ENCODE peak calls at places on chromosomes 7 and 10, in eight cellular contexts. R is spleen, N is SK-N-SH, W is transverse colon, F is prostate gland, L is esophagus muscularis mucosa, Y is HL-60, Q is HCT116. J is an unnamed sample.

GRCh38 chr10:61961278-61961677 is 59.8 kb downstream of the ARID5B start:
- DNase-seq in R (no peak), N (no peak), W (no peak), F (no peak), L (no peak), Y (no peak), Q (no peak), J (no peak)

GRCh38 chr7:136214356-136214755 is 237.2 kb upstream of the MTPN start:
- DNase-seq in R (no peak), N (peak), W (no peak), F (no peak), L (no peak), Y (no peak), Q (peak), J (no peak)

GRCh38 chr7:112104153-112104552 is 102.0 kb downstream of the DOCK4 start:
- DNase-seq in R (no peak), N (no peak), W (no peak), F (no peak), L (no peak), Y (no peak), Q (no peak), J (no peak)

GRCh38 chr7:32891046-32891799 is at the start of gene KBTBD2:
- DNase-seq in R (peak), N (peak), W (peak), F (peak), L (peak), Y (peak), Q (peak), J (peak)

GRCh38 chr7:140214075-140214684 is 37.4 kb upstream of the KDM7A start:
- DNase-seq in R (no peak), N (peak), W (peak), F (no peak), L (no peak), Y (no peak), Q (no peak), J (no peak)

GRCh38 chr7:65397730-65398142 is 24.1 kb downstream of the ZNF92 start:
- DNase-seq in R (no peak), N (no peak), W (no peak), F (no peak), L (peak), Y (no peak), Q (no peak), J (no peak)

GRCh38 chr7:97973206-97973658 is 16.8 kb downstream of the OCM2 start:
- DNase-seq in R (no peak), N (peak), W (no peak), F (no peak), L (no peak), Y (no peak), Q (peak), J (no peak)

GRCh38 chr10:1572519-1573333 is 164.6 kb downstream of the ADARB2 start:
- DNase-seq in R (no peak), N (no peak), W (no peak), F (no peak), L (no peak), Y (no peak), Q (no peak), J (no peak)

GRCh38 chr7:157241631-157242030 is 95.2 kb upstream of the DNAJB6 start:
- DNase-seq in R (no peak), N (no peak), W (no peak), F (no peak), L (no peak), Y (no peak), Q (no peak), J (no peak)

GRCh38 chr10:89975716-89976243 is 274.4 kb downstream of the KIF20B start:
- DNase-seq in R (no peak), N (no peak), W (no peak), F (no peak), L (no peak), Y (no peak), Q (no peak), J (no peak)

GRCh38 chr10:30435068-30435422 is 1.1 kb downstream of the MAP3K8 start:
- DNase-seq in R (peak), N (no peak), W (peak), F (no peak), L (no peak), Y (peak), Q (no peak), J (peak)

GRCh38 chr10:30434273-30435067 is 486 bp downstream of the MAP3K8 start:
- DNase-seq in R (peak), N (peak), W (peak), F (peak), L (peak), Y (peak), Q (peak), J (peak)

GRCh38 chr10:30436688-30437038 is 2.7 kb downstream of the MAP3K8 start:
- DNase-seq in R (no peak), N (no peak), W (no peak), F (no peak), L (no peak), Y (no peak), Q (no peak), J (no peak)

GRCh38 chr10:30437039-30437781 is 3.2 kb downstream of the MAP3K8 start:
- DNase-seq in R (no peak), N (no peak), W (no peak), F (no peak), L (no peak), Y (peak), Q (no peak), J (no peak)

GRCh38 chr10:30436200-30436599 is 2.2 kb downstream of the MAP3K8 start:
- DNase-seq in R (no peak), N (no peak), W (peak), F (no peak), L (no peak), Y (peak), Q (no peak), J (no peak)
- H3K4me3 ChIP-seq in R (peak), N (peak), W (no peak), F (no peak), L (peak), Y (peak), Q (no peak), J (peak)

GRCh38 chr7:55052081-55052480 is 33.3 kb downstream of the EGFR start:
- DNase-seq in R (no peak), N (no peak), W (no peak), F (no peak), L (no peak), Y (no peak), Q (no peak), J (no peak)

GRCh38 chr7:55053651-55054226 is 34.9 kb downstream of the EGFR start:
- DNase-seq in R (no peak), N (no peak), W (no peak), F (peak), L (no peak), Y (no peak), Q (no peak), J (no peak)

GRCh38 chr7:55052726-55053431 is 34.1 kb downstream of the EGFR start:
- DNase-seq in R (no peak), N (no peak), W (no peak), F (no peak), L (no peak), Y (no peak), Q (no peak), J (no peak)

GRCh38 chr7:55048221-55048859 is 29.5 kb downstream of the EGFR start:
- DNase-seq in R (no peak), N (no peak), W (no peak), F (peak), L (no peak), Y (no peak), Q (no peak), J (peak)

DNA sequence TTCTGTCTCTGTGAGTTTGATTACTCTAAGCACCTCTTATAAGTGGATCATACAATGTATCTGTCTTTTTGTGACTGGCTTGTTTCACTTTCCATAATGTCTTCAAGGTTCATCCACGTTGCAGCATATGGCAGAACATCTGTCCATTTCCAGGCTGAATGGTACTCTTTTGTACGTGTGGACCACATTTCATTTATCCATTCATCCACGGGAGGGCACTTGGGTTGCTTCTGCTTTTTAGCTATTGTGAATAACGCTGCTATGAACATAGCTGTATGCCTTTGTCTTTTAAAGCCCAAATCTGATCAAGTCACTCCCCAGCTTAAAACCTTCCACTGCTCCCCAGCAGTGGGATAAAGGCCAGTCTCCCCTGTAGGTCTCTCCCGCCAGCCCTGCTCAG is 31.5 kb downstream of the EGFR start:
- DNase-seq in R (no peak), N (no peak), W (no peak), F (no peak), L (no peak), Y (no peak), Q (no peak), J (no peak)
- TF ChIP-seq CTCF in R (no peak), N (no peak), W (no peak), F (no peak), L (no peak), Y (no peak), Q (no peak), J (no peak)

GRCh38 chr10:49550563-49550962 is 11.6 kb upstream of the ERCC6 start:
- DNase-seq in R (no peak), N (no peak), W (no peak), F (no peak), L (no peak), Y (no peak), Q (peak), J (no peak)
- TF ChIP-seq POLR2AphosphoS5 in R (no peak), N (no peak), W (no peak), F (no peak), L (no peak), Y (no peak), Q (no peak), J (no peak)

GRCh38 chr10:13683017-13683416 is 96.3 kb downstream of the PRPF18 start:
- DNase-seq in R (peak), N (no peak), W (no peak), F (no peak), L (no peak), Y (no peak), Q (no peak), J (no peak)

GRCh38 chr10:13686331-13686752 is 99.6 kb downstream of the PRPF18 start:
- DNase-seq in R (peak), N (peak), W (no peak), F (peak), L (no peak), Y (no peak), Q (no peak), J (no peak)

GRCh38 chr10:13685885-13686284 is 99.1 kb downstream of the PRPF18 start:
- DNase-seq in R (peak), N (no peak), W (no peak), F (peak), L (no peak), Y (no peak), Q (no peak), J (peak)

GRCh38 chr10:13684813-13685511 is 98.2 kb downstream of the PRPF18 start:
- DNase-seq in R (peak), N (no peak), W (no peak), F (no peak), L (no peak), Y (no peak), Q (no peak), J (no peak)

GRCh38 chr10:13684252-13684791 is 97.6 kb downstream of the PRPF18 start:
- DNase-seq in R (peak), N (no peak), W (peak), F (peak), L (no peak), Y (no peak), Q (no peak), J (no peak)
- H3K4me3 ChIP-seq in R (no peak), N (peak), W (no peak), F (no peak), L (peak), Y (no peak), Q (no peak), J (no peak)

DNA sequence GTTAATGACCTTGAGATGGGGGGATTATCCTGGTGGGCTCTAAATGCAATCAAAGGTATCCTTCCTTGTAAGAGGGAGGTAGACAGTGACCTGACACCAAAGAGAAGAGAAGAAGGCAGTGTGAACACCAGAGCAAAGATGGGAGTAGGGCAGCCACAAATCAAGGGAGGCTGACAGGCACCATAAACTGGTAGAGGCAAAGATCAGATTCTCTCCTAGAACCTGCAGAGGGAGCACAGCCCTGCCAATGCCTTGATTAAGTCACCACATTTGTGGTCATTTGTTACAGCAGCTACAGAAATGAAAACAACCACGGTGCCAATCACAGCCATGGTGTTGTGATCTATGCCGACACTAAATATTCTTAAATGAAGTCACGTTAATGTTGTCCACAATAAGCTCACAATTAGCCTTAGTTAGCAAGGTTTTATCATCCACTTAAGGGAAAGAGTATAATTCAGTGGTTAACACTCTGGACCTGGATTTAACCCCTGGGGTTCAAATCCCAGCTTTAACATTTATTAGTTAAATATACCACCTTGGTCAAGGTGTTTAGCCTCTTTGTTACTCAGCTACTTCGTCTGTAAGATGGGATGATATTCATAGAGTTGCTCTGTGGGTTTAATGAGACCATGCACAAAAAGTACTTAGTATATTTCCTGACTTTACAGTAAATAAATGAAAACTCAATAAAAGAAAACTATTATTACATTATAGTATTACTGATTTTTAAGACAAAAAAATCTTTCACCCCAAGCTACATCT is 70.8 kb downstream of the SGMS1 start:
- DNase-seq in R (no peak), N (no peak), W (peak), F (no peak), L (no peak), Y (peak), Q (no peak), J (no peak)
- TF ChIP-seq CTCF in R (no peak), N (peak), W (peak), F (no peak), L (no peak), Y (no peak), Q (peak), J (no peak)

DNA sequence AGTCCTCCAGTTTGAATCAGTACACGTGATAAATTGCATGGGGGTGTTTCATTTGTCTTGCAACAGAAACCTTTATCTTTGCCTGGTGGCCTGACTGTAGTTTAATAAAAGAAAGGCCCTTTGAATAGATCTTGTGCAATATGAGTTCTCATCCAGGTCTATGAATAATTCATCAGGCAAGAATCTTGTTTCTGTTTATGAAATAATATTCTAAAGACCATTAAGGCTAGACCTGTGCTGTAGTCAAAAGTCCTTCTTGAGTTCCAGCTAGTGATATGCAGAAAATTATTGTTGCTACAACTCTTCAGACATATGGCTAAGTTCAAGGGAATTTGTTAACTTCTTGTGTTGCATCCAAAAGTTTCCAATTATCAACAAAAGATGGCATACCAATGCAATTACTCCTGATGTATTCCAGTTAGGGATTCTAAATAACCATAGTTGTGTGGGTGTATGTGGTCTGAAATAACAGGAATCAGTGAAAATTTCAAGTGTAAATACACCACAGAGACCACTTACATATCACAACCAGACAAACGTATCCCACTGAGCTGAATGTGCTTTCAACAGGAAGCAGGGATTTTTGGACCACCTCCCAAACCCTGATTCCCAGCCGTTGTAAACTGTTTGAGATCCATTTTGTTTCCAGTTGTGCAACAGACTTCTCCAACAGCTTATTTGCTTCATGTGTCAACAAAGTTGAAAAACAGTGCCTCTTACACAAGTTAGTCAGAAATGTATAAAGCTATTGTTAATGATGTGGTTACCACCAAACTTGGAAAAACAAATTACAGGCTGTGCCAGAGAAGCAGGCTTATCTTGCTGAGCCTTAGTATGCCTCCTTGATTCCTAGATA is 54.7 kb upstream of the BICC1 start:
- DNase-seq in R (no peak), N (no peak), W (peak), F (no peak), L (no peak), Y (no peak), Q (no peak), J (no peak)
- TF ChIP-seq POLR2AphosphoS5 in R (no peak), N (no peak), W (peak), F (no peak), L (no peak), Y (no peak), Q (no peak), J (peak)

DNA sequence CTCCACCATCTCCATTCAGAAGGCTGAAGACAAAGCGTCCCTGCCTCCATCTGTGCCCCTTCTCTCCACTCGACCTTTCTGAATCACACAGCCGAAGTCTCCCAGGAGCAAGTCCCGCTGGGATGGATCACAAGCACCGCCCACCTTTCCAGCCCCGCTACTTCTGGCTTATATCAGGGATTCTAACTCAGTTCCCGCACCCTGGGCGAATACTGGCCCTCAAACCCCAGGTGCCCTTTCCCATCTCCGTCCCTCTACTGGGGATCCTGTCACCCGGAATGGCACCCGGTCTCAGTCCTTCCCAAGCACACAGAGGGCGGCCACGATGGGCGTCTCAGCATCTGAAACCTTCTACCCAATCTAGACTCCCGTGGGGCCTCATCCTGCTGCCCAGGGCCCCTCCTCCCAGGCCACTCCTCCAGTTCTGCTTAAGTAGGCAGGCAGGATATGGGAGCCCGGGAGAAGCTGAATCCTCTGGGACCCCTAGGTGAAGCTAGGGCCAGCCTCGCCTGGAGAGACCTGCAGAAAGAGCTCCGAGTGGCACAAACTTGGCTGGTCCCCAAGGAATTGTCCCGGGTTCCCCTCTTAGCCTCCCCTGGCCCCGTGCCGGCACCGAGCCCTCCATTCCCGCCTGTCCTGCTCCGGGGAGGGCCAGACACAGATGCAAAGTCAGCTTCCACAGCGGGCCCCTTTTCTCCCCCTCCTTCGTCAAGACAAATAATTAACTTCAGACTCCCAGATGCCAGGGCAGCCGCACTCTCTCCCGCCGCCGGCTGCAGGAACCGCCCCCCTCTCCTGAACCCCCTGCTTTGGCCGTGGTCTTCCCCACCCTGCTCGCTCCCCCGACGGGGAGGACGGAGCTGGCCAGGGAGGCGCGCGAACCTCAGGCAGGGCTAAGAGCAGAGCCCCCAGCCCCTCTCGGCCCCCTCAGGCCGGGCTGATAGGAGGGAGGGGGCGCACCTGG is 622 bp downstream of the KCP start:
- DNase-seq in R (peak), N (peak), W (no peak), F (no peak), L (no peak), Y (no peak), Q (no peak), J (peak)
- H3K4me3 ChIP-seq in R (peak), N (no peak), W (no peak), F (peak), L (peak), Y (no peak), Q (no peak), J (peak)

GRCh38 chr10:10699427-10699826 is 318.2 kb upstream of the CELF2 start:
- DNase-seq in R (no peak), N (no peak), W (no peak), F (no peak), L (no peak), Y (no peak), Q (no peak), J (no peak)
- TF ChIP-seq CTCF in R (no peak), N (no peak), W (no peak), F (no peak), L (no peak), Y (no peak), Q (no peak), J (no peak)

J was measured in breast epithelium.